ENCODE peak calls at places on chromosomes 3 and 15, in seven cellular contexts. B, D, W, V, I, P and G are unnamed samples.
A peak's percentile ranks its signal among the peaks of the same experiment; 100 is the strongest.

GRCh38 chr3:133474251-133474801 is 74.5 kb downstream of the BFSP2 start:
- DNase-seq in I (no peak), W (peak; percentile 74), V (no peak), D (no peak), B (peak; percentile 57), P (peak; percentile 51), G (no peak)

GRCh38 chr3:29363110-29363509 is 82.2 kb downstream of the RBMS3 start:
- DNase-seq in D (no peak), V (peak; percentile 18), W (no peak), P (no peak), B (no peak), I (no peak), G (no peak)

GRCh38 chr3:123587399-123587798 is 2.5 kb upstream of the HACD2 start:
- DNase-seq in I (no peak), V (no peak), P (no peak), W (no peak), D (no peak), B (no peak), G (peak; percentile 42)

GRCh38 chr3:182435860-182436259 is 357.4 kb upstream of the ATP11B start:
- DNase-seq in W (no peak), D (no peak), V (peak; percentile 19), P (no peak), B (no peak), I (no peak), G (no peak)

GRCh38 chr15:69853572-69853971 is 244.1 kb downstream of the TLE3 start:
- DNase-seq in W (peak; percentile 43), B (no peak), D (no peak), I (no peak), P (peak; percentile 95), V (peak; percentile 25), G (no peak)

GRCh38 chr3:137202941-137203340 is 245.2 kb downstream of the IL20RB start:
- DNase-seq in I (peak; percentile 80), V (no peak), W (no peak), D (no peak), B (no peak), P (no peak), G (no peak)

GRCh38 chr3:53464424-53464823 is 30.0 kb upstream of the CACNA1D start:
- DNase-seq in P (no peak), I (no peak), W (no peak), D (peak; percentile 32), B (no peak), V (peak; percentile 52), G (no peak)

GRCh38 chr3:25854214-25854613 is 64.3 kb downstream of the OXSM start:
- DNase-seq in I (no peak), P (peak; percentile 43), W (no peak), D (no peak), B (no peak), V (peak; percentile 72), G (no peak)

GRCh38 chr15:74895830-74896229 is 6.0 kb downstream of the MPI start:
- DNase-seq in B (no peak), D (no peak), I (no peak), V (no peak), P (no peak), W (no peak), G (no peak)

GRCh38 chr15:74891469-74891868 is 1.6 kb downstream of the MPI start:
- DNase-seq in V (no peak), B (no peak), I (no peak), D (peak; percentile 69), P (no peak), W (no peak), G (no peak)

GRCh38 chr15:74892931-74893330 is 3.1 kb downstream of the MPI start:
- DNase-seq in D (no peak), B (no peak), V (no peak), P (no peak), W (no peak), I (no peak), G (no peak)

GRCh38 chr15:74892313-74892712 is 2.5 kb downstream of the MPI start:
- DNase-seq in I (no peak), P (no peak), V (peak; percentile 56), D (peak; percentile 58), W (no peak), B (no peak), G (no peak)

DNA sequence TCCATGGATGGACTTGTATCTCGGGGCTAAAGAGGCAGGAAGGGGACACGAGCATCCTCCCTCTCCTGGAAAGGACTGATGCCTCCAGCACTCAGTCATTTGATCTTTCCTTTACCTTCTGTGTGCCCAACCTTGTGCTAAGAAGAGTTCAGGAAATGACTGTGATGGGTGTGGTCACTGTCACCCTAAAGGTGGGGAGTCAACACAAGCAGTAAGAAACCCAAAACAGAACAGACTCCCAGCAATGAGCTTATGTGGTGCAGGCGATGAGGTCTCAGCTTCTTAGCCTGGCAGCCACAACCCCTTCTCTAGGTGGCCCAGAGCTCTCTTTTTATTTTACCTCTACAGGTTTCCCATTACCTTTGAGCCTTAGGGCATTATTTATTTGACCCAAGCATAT is 3.8 kb downstream of the MPI start:
- DNase-seq in D (no peak), W (no peak), P (no peak), I (no peak), B (no peak), V (no peak), G (no peak)
- H3K36me3 ChIP-seq in D (no peaks in the 10 kb centered on the region), W (peaks cover 14% of the 10 kb centered on the region), P (no peaks in the 10 kb centered on the region), I (peaks cover 14% of the 10 kb centered on the region), B (no peaks in the 10 kb centered on the region), V (peaks cover 12% of the 10 kb centered on the region), G (peaks cover 28% of the 10 kb centered on the region)

GRCh38 chr15:26564354-26564753 is 208.5 kb downstream of the GABRB3 start:
- DNase-seq in P (no peak), W (no peak), V (no peak), B (no peak), I (no peak), D (no peak), G (no peak)

GRCh38 chr15:26555898-26556297 is 217.0 kb downstream of the GABRB3 start:
- DNase-seq in D (no peak), V (no peak), P (no peak), B (no peak), W (no peak), I (no peak), G (no peak)

GRCh38 chr15:26561994-26562730 is 210.7 kb downstream of the GABRB3 start:
- DNase-seq in P (no peak), I (no peak), V (no peak), B (no peak), W (no peak), D (no peak), G (no peak)

GRCh38 chr15:26561130-26561529 is 211.7 kb downstream of the GABRB3 start:
- DNase-seq in W (no peak), V (no peak), P (no peak), D (no peak), I (no peak), B (no peak), G (no peak)
- H3K36me3 ChIP-seq in W (no peaks in the 10 kb centered on the region), V (no peaks in the 10 kb centered on the region), P (no peaks in the 10 kb centered on the region), D (no peaks in the 10 kb centered on the region), I (no peaks in the 10 kb centered on the region), B (no peaks in the 10 kb centered on the region), G (no peaks in the 10 kb centered on the region)

GRCh38 chr3:196053487-196053886 is 28.4 kb downstream of the TFRC start:
- DNase-seq in V (no peak), P (no peak), D (no peak), I (no peak), B (no peak), W (no peak), G (no peak)

GRCh38 chr3:196057663-196058356 is 24.1 kb downstream of the TFRC start:
- DNase-seq in B (no peak), I (no peak), V (no peak), W (no peak), D (no peak), P (no peak), G (no peak)

GRCh38 chr3:196051336-196052076 is 30.4 kb downstream of the TFRC start:
- DNase-seq in P (no peak), B (no peak), D (no peak), W (no peak), V (no peak), I (no peak), G (no peak)

GRCh38 chr3:196055267-196055666 is 26.6 kb downstream of the TFRC start:
- DNase-seq in B (no peak), V (no peak), D (no peak), P (no peak), W (no peak), I (no peak), G (no peak)

DNA sequence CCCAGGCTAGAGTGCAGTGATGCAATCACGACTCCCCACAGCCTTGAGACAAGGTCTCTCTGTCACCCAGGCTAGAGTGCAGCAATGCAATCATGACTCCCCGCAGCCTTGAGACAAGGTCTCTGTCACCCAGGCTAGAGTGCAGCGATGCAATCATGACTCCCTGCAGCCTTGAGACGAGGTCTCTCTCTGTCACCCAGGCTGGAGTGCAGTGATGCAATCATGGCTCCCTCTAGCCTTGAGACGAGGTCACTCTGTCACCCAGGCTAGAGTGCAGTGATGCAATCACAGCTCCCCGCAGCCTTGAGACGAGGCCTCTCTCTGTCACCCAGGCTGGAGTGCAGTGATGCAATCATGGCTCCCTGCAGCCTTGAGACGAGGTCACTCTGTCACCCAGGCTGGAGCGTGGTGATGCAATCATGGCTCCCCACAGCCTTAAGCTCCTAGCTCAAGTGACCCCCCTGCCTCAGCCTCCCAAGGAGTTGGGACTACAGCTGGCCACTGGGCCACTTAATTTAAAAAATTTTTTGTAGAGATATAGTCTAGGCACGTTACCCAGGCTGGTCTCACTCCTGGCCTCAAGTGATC is 26.1 kb downstream of the TFRC start:
- DNase-seq in B (no peak), P (no peak), V (no peak), I (peak; percentile 88), D (no peak), W (no peak), G (no peak)
- H3K36me3 ChIP-seq in B (no peaks in the 10 kb centered on the region), P (peaks cover 69% of the 10 kb centered on the region), V (peaks cover 44% of the 10 kb centered on the region), I (peaks cover 99% of the 10 kb centered on the region), D (peaks cover 95% of the 10 kb centered on the region), W (peaks cover 20% of the 10 kb centered on the region), G (peaks cover 100% of the 10 kb centered on the region)

GRCh38 chr3:81492048-81492447 is 269.4 kb downstream of the GBE1 start:
- DNase-seq in W (peak; percentile 41), I (no peak), B (no peak), D (no peak), P (peak; percentile 88), V (no peak), G (no peak)
- H3K36me3 ChIP-seq in W (peaks cover 1% of the 10 kb centered on the region), I (no peaks in the 10 kb centered on the region), B (no peaks in the 10 kb centered on the region), D (no peaks in the 10 kb centered on the region), P (peaks cover 9% of the 10 kb centered on the region), V (no peaks in the 10 kb centered on the region), G (peaks cover 9% of the 10 kb centered on the region)

GRCh38 chr15:79283252-79284048 is 928 bp downstream of the ANKRD34C start:
- DNase-seq in W (no peak), V (no peak), P (peak; percentile 57), I (peak; percentile 73), D (peak; percentile 24), B (peak; percentile 49), G (no peak)
- H3K36me3 ChIP-seq in W (no peaks in the 10 kb centered on the region), V (no peaks in the 10 kb centered on the region), P (no peaks in the 10 kb centered on the region), I (no peaks in the 10 kb centered on the region), D (no peaks in the 10 kb centered on the region), B (no peaks in the 10 kb centered on the region), G (no peaks in the 10 kb centered on the region)